ENCODE peak calls at places on chromosomes 12 and 14, in five cellular contexts. V is nephron progenitor cell, P is IMR-90, H is SW480, B is ELR. R is an unnamed sample.

GRCh38 chr14:77603031-77603430 is 13.4 kb downstream of the SPTLC2 start:
- DNase-seq in V (no peak), P (peak; percentile 33), H (no peak), B (no peak), R (no peak)

GRCh38 chr12:49335118-49335954 is 1.7 kb downstream of the C1QL4 start:
- DNase-seq in V (no peak), P (no peak), H (no peak), B (no peak), R (no peak)

GRCh38 chr12:69476276-69477017 is 6.3 kb downstream of the FRS2 start:
- DNase-seq in V (no peak), P (no peak), H (no peak), B (no peak), R (no peak)

GRCh38 chr12:98453070-98453469 is 62.3 kb upstream of the TMPO start:
- DNase-seq in V (no peak), P (no peak), H (no peak), B (no peak), R (no peak)

GRCh38 chr12:29316772-29317171 is 64.2 kb downstream of the ERGIC2 start:
- DNase-seq in V (no peak), P (peak; percentile 71), H (no peak), B (peak; percentile 37), R (no peak)

GRCh38 chr14:102739190-102739469 is 38.1 kb upstream of the TRAF3 start:
- DNase-seq in V (no peak), P (no peak), H (no peak), B (no peak), R (no peak)

GRCh38 chr14:39841088-39841487 is 408.9 kb upstream of the FBXO33 start:
- DNase-seq in V (no peak), P (no peak), H (peak; percentile 27), B (no peak), R (no peak)

GRCh38 chr14:26217778-26218177 is 380.1 kb downstream of the NOVA1 start:
- DNase-seq in V (no peak), P (no peak), H (no peak), B (no peak), R (no peak)

GRCh38 chr12:98646165-98646764 is 1.2 kb downstream of the APAF1 start:
- DNase-seq in V (no peak), P (peak; percentile 32), H (peak; percentile 34), B (peak; percentile 69), R (no peak)

GRCh38 chr14:67630186-67630585 is 10.5 kb downstream of the ARG2 start:
- DNase-seq in V (no peak), P (no peak), H (no peak), B (no peak), R (no peak)

GRCh38 chr12:57342207-57342691 is 88.6 kb downstream of the R3HDM2 start:
- DNase-seq in V (peak; percentile 37), P (peak; percentile 54), H (no peak), B (no peak), R (no peak)

GRCh38 chr12:111444314-111444705 is 38.6 kb downstream of the SH2B3 start:
- DNase-seq in V (no peak), P (no peak), H (peak; percentile 89), B (peak; percentile 73), R (no peak)

GRCh38 chr12:116313194-116313910 is 35.9 kb upstream of the MED13L start:
- DNase-seq in V (no peak), P (no peak), H (no peak), B (no peak), R (no peak)

GRCh38 chr12:57579677-57580465 is 11.1 kb upstream of the PIP4K2C start:
- DNase-seq in V (no peak), P (peak; percentile 24), H (peak; percentile 44), B (no peak), R (no peak)

GRCh38 chr12:55051197-55051920 is 31.6 kb downstream of the NEUROD4 start:
- DNase-seq in V (no peak), P (no peak), H (no peak), B (no peak), R (no peak)

GRCh38 chr12:47881826-47882427 is 22.9 kb downstream of the VDR start:
- DNase-seq in V (no peak), P (peak; percentile 97), H (peak; percentile 41), B (peak; percentile 98), R (no peak)

GRCh38 chr14:24243336-24243836 is 963 bp upstream of the TINF2 start:
- DNase-seq in V (no peak), P (no peak), H (peak; percentile 17), B (peak; percentile 49), R (no peak)

GRCh38 chr14:78152246-78153068 is 17.7 kb upstream of the NRXN3 start:
- DNase-seq in V (no peak), P (no peak), H (no peak), B (no peak), R (no peak)

GRCh38 chr12:100794441-100795192 is at the start of gene ANO4:
- DNase-seq in V (peak; percentile 34), P (peak; percentile 29), H (no peak), B (peak; percentile 2), R (no peak)

GRCh38 chr14:95287176-95287754 is 32.4 kb downstream of the CLMN start:
- DNase-seq in V (no peak), P (no peak), H (no peak), B (no peak), R (no peak)

GRCh38 chr12:22190969-22191368 is 143.5 kb downstream of the ST8SIA1 start:
- DNase-seq in V (no peak), P (no peak), H (no peak), B (no peak), R (no peak)

GRCh38 chr12:10031318-10031717 is 836 bp downstream of the CLEC9A start:
- DNase-seq in V (no peak), P (peak; percentile 24), H (no peak), B (peak; percentile 88), R (no peak)

GRCh38 chr12:114679942-114680341 is 4.0 kb downstream of the TBX3 start:
- DNase-seq in V (no peak), P (no peak), H (no peak), B (peak; percentile 38), R (no peak)

GRCh38 chr12:20547788-20548575 is 147.2 kb upstream of the SLCO1C1 start:
- DNase-seq in V (no peak), P (peak; percentile 45), H (no peak), B (no peak), R (no peak)

GRCh38 chr12:45670339-45671065 is 59.0 kb upstream of the ARID2 start:
- DNase-seq in V (no peak), P (no peak), H (no peak), B (peak; percentile 55), R (no peak)

GRCh38 chr14:80275208-80275850 is 64.0 kb upstream of the DIO2 start:
- DNase-seq in V (no peak), P (peak; percentile 63), H (no peak), B (peak; percentile 51), R (no peak)

GRCh38 chr14:96741151-96741977 is 55.8 kb upstream of the VRK1 start:
- DNase-seq in V (peak; percentile 88), P (peak; percentile 15), H (peak; percentile 36), B (peak; percentile 57), R (peak; percentile 71)

GRCh38 chr12:93273834-93274705 is 103.7 kb upstream of the NUDT4 start:
- DNase-seq in V (peak; percentile 36), P (no peak), H (peak; percentile 94), B (no peak), R (no peak)

GRCh38 chr12:49043856-49044258 is 16.7 kb downstream of the KMT2D start:
- DNase-seq in V (peak; percentile 80), P (peak; percentile 40), H (peak; percentile 30), B (peak; percentile 54), R (peak; percentile 80)

GRCh38 chr12:46916796-46917419 is 91.1 kb upstream of the SLC38A4 start:
- DNase-seq in V (no peak), P (peak; percentile 33), H (no peak), B (no peak), R (no peak)

GRCh38 chr14:69285661-69286255 is 25.8 kb downstream of the GALNT16 start:
- DNase-seq in V (no peak), P (no peak), H (no peak), B (no peak), R (no peak)

GRCh38 chr14:35688427-35688826 is 120.7 kb downstream of the RALGAPA1 start:
- DNase-seq in V (no peak), P (no peak), H (no peak), B (no peak), R (no peak)

GRCh38 chr14:34460841-34461240 is 1.2 kb downstream of the SPTSSA start:
- DNase-seq in V (no peak), P (peak; percentile 77), H (no peak), B (peak; percentile 38), R (no peak)

GRCh38 chr14:26598081-26598671 is 343 bp upstream of the NOVA1 start:
- DNase-seq in V (peak; percentile 93), P (peak; percentile 82), H (peak; percentile 59), B (no peak), R (no peak)

GRCh38 chr12:49818241-49818640 is 10.0 kb downstream of the NCKAP5L start:
- DNase-seq in V (no peak), P (no peak), H (no peak), B (no peak), R (no peak)